ENCODE peak calls at places on chromosomes 16 and 17, in seven cellular contexts. Z, D, V, B, Y, O and M are unnamed samples.

GRCh38 chr17:32523017-32523680 is 36.4 kb downstream of the CDK5R1 start:
- DNase-seq in Z (no peak), D (no peak), V (no peak), B (no peak), Y (peak), O (no peak), M (no peak)

GRCh38 chr17:61490540-61490975 is 38.3 kb downstream of the TBX4 start:
- DNase-seq in Z (no peak), D (peak), V (no peak), B (no peak), Y (no peak), O (peak), M (peak)

GRCh38 chr16:67156146-67156844 is 3.4 kb downstream of the TRADD start:
- DNase-seq in Z (no peak), D (no peak), V (no peak), B (no peak), Y (no peak), O (no peak), M (no peak)

GRCh38 chr16:79250457-79251098 is 350.0 kb downstream of the MAF start:
- DNase-seq in Z (no peak), D (no peak), V (no peak), B (no peak), Y (no peak), O (no peak), M (no peak)

GRCh38 chr16:67961551-67961957 is 6.9 kb downstream of the SLC12A4 start:
- DNase-seq in Z (peak), D (no peak), V (no peak), B (no peak), Y (no peak), O (peak), M (no peak)

GRCh38 chr16:10871157-10871991 is 5.6 kb upstream of the CIITA start:
- DNase-seq in Z (peak), D (peak), V (no peak), B (no peak), Y (peak), O (peak), M (no peak)

GRCh38 chr17:48439875-48440505 is 10.0 kb upstream of the SKAP1 start:
- DNase-seq in Z (no peak), D (no peak), V (no peak), B (no peak), Y (no peak), O (no peak), M (no peak)

GRCh38 chr17:82400830-82401229 is 17.3 kb upstream of the HEXD start:
- DNase-seq in Z (no peak), D (no peak), V (no peak), B (no peak), Y (no peak), O (no peak), M (no peak)

GRCh38 chr17:51427259-51428255 is 167.2 kb downstream of the UTP18 start:
- DNase-seq in Z (peak), D (no peak), V (no peak), B (no peak), Y (no peak), O (no peak), M (no peak)

GRCh38 chr17:38728290-38728831 is 1.8 kb upstream of the CISD3 start:
- DNase-seq in Z (no peak), D (no peak), V (no peak), B (no peak), Y (no peak), O (no peak), M (no peak)

GRCh38 chr16:8818499-8819270 is 21.0 kb downstream of the PMM2 start:
- DNase-seq in Z (peak), D (no peak), V (no peak), B (no peak), Y (no peak), O (no peak), M (no peak)

GRCh38 chr17:8173056-8173870 is 2.9 kb downstream of the TMEM107 start:
- DNase-seq in Z (peak), D (peak), V (peak), B (no peak), Y (peak), O (peak), M (peak)

GRCh38 chr16:2008009-2008526 is 1.6 kb downstream of the ZNF598 start:
- DNase-seq in Z (no peak), D (no peak), V (no peak), B (no peak), Y (no peak), O (peak), M (no peak)

GRCh38 chr17:65181237-65182061 is 44.3 kb downstream of the RGS9 start:
- DNase-seq in Z (no peak), D (peak), V (no peak), B (no peak), Y (no peak), O (no peak), M (no peak)

GRCh38 chr17:56629450-56630187 is 36.1 kb downstream of the NOG start:
- DNase-seq in Z (peak), D (peak), V (peak), B (no peak), Y (no peak), O (peak), M (no peak)

GRCh38 chr16:4882261-4882632 is 35.0 kb downstream of the UBN1 start:
- DNase-seq in Z (peak), D (no peak), V (no peak), B (no peak), Y (no peak), O (peak), M (no peak)

GRCh38 chr17:43467981-43468541 is 15.7 kb upstream of the DHX8 start:
- DNase-seq in Z (peak), D (peak), V (peak), B (no peak), Y (no peak), O (peak), M (no peak)

GRCh38 chr16:56944954-56945839 is 13.3 kb downstream of the HERPUD1 start:
- DNase-seq in Z (peak), D (no peak), V (no peak), B (no peak), Y (peak), O (peak), M (no peak)

GRCh38 chr16:85316321-85316919 is 204.1 kb upstream of the CIBAR2 start:
- DNase-seq in Z (peak), D (peak), V (no peak), B (no peak), Y (peak), O (peak), M (peak)